ENCODE peak calls at places on chromosomes 5 and 9, in five cellular contexts. X, I, C, P and Z are unnamed samples.

GRCh38 chr9:113962391-113962790 is 86.3 kb downstream of the ZNF618 start:
- DNase-seq in P (no peak), I (no peak), C (no peak), X (no peak), Z (no peak)

GRCh38 chr9:5951686-5952211 is 61.1 kb downstream of the MLANA start:
- DNase-seq in P (no peak), X (no peak), C (no peak), I (no peak), Z (no peak)

GRCh38 chr5:126339215-126339805 is 83.9 kb upstream of the GRAMD2B start:
- DNase-seq in C (no peak), X (peak), I (no peak), P (no peak), Z (peak)

GRCh38 chr9:116149844-116150243 is 3.7 kb upstream of the PAPPA start:
- DNase-seq in I (no peak), C (no peak), P (no peak), X (peak), Z (no peak)

GRCh38 chr9:136951541-136952353 is at the start of gene LCN12:
- DNase-seq in I (no peak), C (no peak), P (no peak), X (no peak), Z (no peak)

GRCh38 chr9:83936523-83936922 is 15.3 kb upstream of the KIF27 start:
- DNase-seq in X (no peak), P (no peak), C (no peak), I (no peak), Z (no peak)

GRCh38 chr5:134525687-134526482 is 415 bp downstream of the JADE2 start:
- DNase-seq in P (peak), I (peak), X (peak), C (no peak), Z (peak)

GRCh38 chr9:71767421-71768321 is 642 bp downstream of the CEMIP2 start:
- DNase-seq in C (no peak), I (no peak), P (no peak), X (no peak), Z (no peak)

GRCh38 chr5:80198399-80198798 is 57.4 kb downstream of the SERINC5 start:
- DNase-seq in C (no peak), X (peak), I (no peak), P (peak), Z (peak)

GRCh38 chr5:73938280-73938937 is 312.4 kb downstream of the ARHGEF28 start:
- DNase-seq in C (no peak), I (no peak), P (no peak), X (no peak), Z (no peak)

GRCh38 chr5:34804913-34805312 is 34.1 kb upstream of the TTC23L start:
- DNase-seq in I (no peak), X (no peak), C (no peak), P (no peak), Z (no peak)

GRCh38 chr9:129500166-129500862 is 120.6 kb downstream of the C9orf50 start:
- DNase-seq in X (peak), I (no peak), P (no peak), C (no peak), Z (peak)

GRCh38 chr9:135924628-135925338 is 17.4 kb upstream of the CAMSAP1 start:
- DNase-seq in X (no peak), I (no peak), P (no peak), C (no peak), Z (no peak)

GRCh38 chr5:135253601-135254165 is 145.3 kb downstream of the MACROH2A1 start:
- DNase-seq in P (no peak), X (no peak), C (no peak), I (no peak), Z (no peak)

GRCh38 chr9:94042516-94042915 is 41.7 kb upstream of the PTPDC1 start:
- DNase-seq in P (no peak), I (no peak), C (no peak), X (no peak), Z (no peak)

GRCh38 chr5:148336704-148337435 is 1.5 kb downstream of the SPINK9 start:
- DNase-seq in P (no peak), X (peak), C (no peak), I (no peak), Z (peak)

GRCh38 chr9:132582786-132583583 is 579 bp downstream of the BARHL1 start:
- DNase-seq in I (no peak), P (no peak), C (no peak), X (no peak), Z (no peak)

GRCh38 chr9:27622688-27623340 is 49.5 kb upstream of the C9orf72 start:
- DNase-seq in C (peak), I (no peak), P (no peak), X (peak), Z (no peak)

GRCh38 chr5:130724658-130725057 is 440.4 kb downstream of the HINT1 start:
- DNase-seq in X (no peak), I (no peak), P (no peak), C (no peak), Z (no peak)

GRCh38 chr9:96858018-96858573 is 3.8 kb upstream of the ZNF782 start:
- DNase-seq in I (no peak), P (no peak), C (no peak), X (no peak), Z (no peak)

GRCh38 chr5:159097461-159098284 is 2.0 kb downstream of the EBF1 start:
- DNase-seq in I (no peak), P (no peak), C (no peak), X (no peak), Z (no peak)

GRCh38 chr5:42423285-42424152 is at the start of gene GHR:
- DNase-seq in C (no peak), I (no peak), P (peak), X (peak), Z (peak)

GRCh38 chr5:68240771-68241170 is 25.2 kb downstream of the PIK3R1 start:
- DNase-seq in X (no peak), C (no peak), P (no peak), I (no peak), Z (no peak)

GRCh38 chr5:3531320-3531986 is 64.2 kb upstream of the IRX1 start:
- DNase-seq in C (no peak), P (no peak), I (no peak), X (no peak), Z (no peak)

GRCh38 chr5:103373576-103374472 is 115.3 kb downstream of the MACIR start:
- DNase-seq in X (peak), I (no peak), P (no peak), C (no peak), Z (peak)

GRCh38 chr9:115781361-115781760 is 372.2 kb upstream of the PAPPA start:
- DNase-seq in P (no peak), I (no peak), X (no peak), C (no peak), Z (no peak)